ENCODE peak calls at places on chromosome 2, in six cellular contexts. One of them, this sample, is unnamed.

GRCh38 chr2:131153529-131153928 is 48.4 kb downstream of the PLEKHB2 start:
- DNase-seq in HCT116: no peak
- DNase-seq in fibroblast of lung: no peak
- DNase-seq in endothelial cell of umbilical vein: no peak
- DNase-seq in neural progenitor cell: no peak
- DNase-seq in GM23248: no peak
- DNase-seq in this sample: no peak

GRCh38 chr2:148927010-148927409 is 52.0 kb downstream of the KIF5C start:
- DNase-seq in neural progenitor cell: no peak
- DNase-seq in GM23248: no peak
- DNase-seq in endothelial cell of umbilical vein: no peak
- DNase-seq in HCT116: peak; percentile 51
- DNase-seq in fibroblast of lung: no peak
- DNase-seq in this sample: no peak

GRCh38 chr2:230925879-230926765 is 1.1 kb upstream of the GPR55 start:
- DNase-seq in HCT116: no peak
- DNase-seq in endothelial cell of umbilical vein: no peak
- DNase-seq in fibroblast of lung: no peak
- DNase-seq in neural progenitor cell: no peak
- DNase-seq in GM23248: no peak
- DNase-seq in this sample: no peak

GRCh38 chr2:116510117-116510671 is 1304.3 kb upstream of the DDX18 start:
- DNase-seq in neural progenitor cell: peak; percentile 59
- DNase-seq in fibroblast of lung: no peak
- DNase-seq in GM23248: peak; percentile 11
- DNase-seq in HCT116: no peak
- DNase-seq in endothelial cell of umbilical vein: no peak
- DNase-seq in this sample: no peak

GRCh38 chr2:121634354-121635307 is 14.6 kb downstream of the CLASP1 start:
- DNase-seq in GM23248: peak; percentile 52
- DNase-seq in endothelial cell of umbilical vein: peak; percentile 39
- DNase-seq in HCT116: peak; percentile 24
- DNase-seq in fibroblast of lung: peak; percentile 59
- DNase-seq in neural progenitor cell: no peak
- DNase-seq in this sample: no peak

GRCh38 chr2:54392925-54393324 is 63.2 kb upstream of the SPTBN1 start:
- DNase-seq in HCT116: no peak
- DNase-seq in GM23248: no peak
- DNase-seq in fibroblast of lung: no peak
- DNase-seq in neural progenitor cell: no peak
- DNase-seq in endothelial cell of umbilical vein: no peak
- DNase-seq in this sample: no peak

GRCh38 chr2:147641644-147642043 is 203.2 kb upstream of the ACVR2A start:
- DNase-seq in HCT116: no peak
- DNase-seq in endothelial cell of umbilical vein: no peak
- DNase-seq in neural progenitor cell: no peak
- DNase-seq in fibroblast of lung: peak; percentile 49
- DNase-seq in GM23248: peak; percentile 59
- DNase-seq in this sample: no peak

GRCh38 chr2:171958475-171958874 is 36.2 kb downstream of the HAT1 start:
- DNase-seq in GM23248: peak; percentile 78
- DNase-seq in neural progenitor cell: no peak
- DNase-seq in HCT116: no peak
- DNase-seq in fibroblast of lung: peak; percentile 73
- DNase-seq in endothelial cell of umbilical vein: no peak
- DNase-seq in this sample: no peak

GRCh38 chr2:61978522-61978921 is 73.0 kb downstream of the COMMD1 start:
- DNase-seq in HCT116: no peak
- DNase-seq in fibroblast of lung: no peak
- DNase-seq in endothelial cell of umbilical vein: peak; percentile 69
- DNase-seq in neural progenitor cell: no peak
- DNase-seq in GM23248: no peak
- DNase-seq in this sample: no peak

GRCh38 chr2:235616846-235617245 is 123.0 kb downstream of the AGAP1 start:
- DNase-seq in fibroblast of lung: no peak
- DNase-seq in endothelial cell of umbilical vein: no peak
- DNase-seq in GM23248: peak; percentile 79
- DNase-seq in HCT116: no peak
- DNase-seq in neural progenitor cell: no peak
- DNase-seq in this sample: no peak

GRCh38 chr2:207530160-207531023 is 630 bp downstream of the CREB1 start:
- DNase-seq in neural progenitor cell: peak; percentile 86
- DNase-seq in HCT116: no peak
- DNase-seq in GM23248: peak; percentile 61
- DNase-seq in endothelial cell of umbilical vein: peak; percentile 60
- DNase-seq in fibroblast of lung: peak; percentile 25
- DNase-seq in this sample: peak; percentile 65

DNA sequence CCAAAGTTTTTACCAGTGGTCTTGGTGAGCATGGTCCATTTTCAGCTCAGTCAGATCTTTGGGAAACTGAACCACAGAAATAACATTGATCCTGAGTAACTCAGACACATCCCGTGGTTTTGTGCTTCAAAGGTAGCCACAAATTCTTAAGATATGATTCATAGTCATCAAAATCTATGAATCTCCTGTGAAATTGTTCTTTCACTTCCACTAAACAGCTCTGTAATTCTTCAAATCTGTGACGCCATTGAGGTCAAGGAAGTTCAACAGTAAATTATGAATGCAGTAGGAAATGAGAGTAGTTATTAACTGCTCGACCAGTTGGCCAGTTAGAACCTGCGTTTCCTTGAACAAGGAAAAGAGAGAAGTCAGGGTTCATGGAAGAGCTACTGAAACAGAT is 147.2 kb downstream of the IRS1 start:
- DNase-seq in fibroblast of lung: peak; percentile 99
- DNase-seq in endothelial cell of umbilical vein: peak; percentile 11
- DNase-seq in HCT116: peak; percentile 98
- DNase-seq in GM23248: peak; percentile 88
- DNase-seq in neural progenitor cell: no peak
- DNase-seq in this sample: no peak
- H3K9ac ChIP-seq in fibroblast of lung: no peak overlapping the region
- H3K9ac ChIP-seq in endothelial cell of umbilical vein: no peak overlapping the region
- H3K9ac ChIP-seq in HCT116: peak overlapping the region; percentile 69
- H3K9ac ChIP-seq in GM23248: peak overlapping the region; percentile 30
- H3K9ac ChIP-seq in neural progenitor cell: no peak overlapping the region
- H3K9ac ChIP-seq in this sample: no peak overlapping the region

DNA sequence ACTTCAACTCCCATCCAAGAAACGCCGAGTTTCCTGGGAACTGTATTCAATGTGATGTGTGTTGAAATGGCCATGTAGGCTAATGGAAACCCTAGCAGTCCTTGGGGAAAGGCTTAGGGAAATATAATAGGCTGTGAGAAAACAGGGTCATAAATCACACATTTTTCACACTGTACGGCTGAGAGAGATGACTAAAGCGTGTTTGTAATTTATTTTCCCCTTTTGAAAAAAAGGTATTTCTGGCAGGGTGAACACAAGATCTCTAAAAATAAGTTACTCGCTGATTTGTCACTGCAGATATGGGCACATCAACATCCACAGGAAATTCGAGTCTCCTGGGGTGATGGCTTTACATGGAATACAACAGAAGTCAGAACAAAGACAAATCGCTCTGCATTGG is 109.6 kb upstream of the ST6GAL2 start:
- DNase-seq in HCT116: no peak
- DNase-seq in neural progenitor cell: no peak
- DNase-seq in GM23248: peak; percentile 18
- DNase-seq in endothelial cell of umbilical vein: no peak
- DNase-seq in fibroblast of lung: peak; percentile 60
- DNase-seq in this sample: no peak
- TF ChIP-seq EZH2 in HCT116: no peak
- TF ChIP-seq EZH2 in neural progenitor cell: no peak
- TF ChIP-seq EZH2 in GM23248: no peak
- TF ChIP-seq EZH2 in endothelial cell of umbilical vein: no peak
- TF ChIP-seq EZH2 in fibroblast of lung: no peak
- TF ChIP-seq EZH2 in this sample: no peak

DNA sequence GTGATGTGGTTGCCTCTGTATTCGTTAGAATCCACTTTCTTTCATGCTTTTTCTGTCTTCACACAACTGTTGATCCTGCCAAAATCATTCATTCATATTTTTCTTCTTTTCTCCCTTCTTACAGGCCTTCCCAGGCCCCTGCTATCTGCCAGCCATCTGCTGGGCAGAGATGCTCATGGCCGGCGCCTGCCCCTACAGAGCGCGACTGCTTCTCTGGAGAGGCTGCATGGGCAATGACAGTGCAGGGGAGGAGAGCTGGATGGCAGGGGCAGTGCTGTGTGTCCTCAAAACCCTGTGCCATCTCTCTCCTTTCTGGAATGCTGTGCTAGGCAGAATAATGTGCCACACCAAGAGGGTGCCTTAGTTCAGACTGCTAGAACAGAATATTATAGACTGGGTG is 125.2 kb downstream of the INHBB start:
- DNase-seq in HCT116: no peak
- DNase-seq in fibroblast of lung: no peak
- DNase-seq in GM23248: peak; percentile 24
- DNase-seq in neural progenitor cell: no peak
- DNase-seq in endothelial cell of umbilical vein: no peak
- DNase-seq in this sample: no peak
- H3K9ac ChIP-seq in HCT116: no peak overlapping the region
- H3K9ac ChIP-seq in fibroblast of lung: no peak overlapping the region
- H3K9ac ChIP-seq in GM23248: peak overlapping the region; percentile 79
- H3K9ac ChIP-seq in neural progenitor cell: no peak overlapping the region
- H3K9ac ChIP-seq in endothelial cell of umbilical vein: no peak overlapping the region
- H3K9ac ChIP-seq in this sample: no peak overlapping the region

GRCh38 chr2:51032748-51033355 is 920 bp upstream of the NRXN1 start:
- DNase-seq in neural progenitor cell: no peak
- DNase-seq in HCT116: no peak
- DNase-seq in GM23248: no peak
- DNase-seq in endothelial cell of umbilical vein: no peak
- DNase-seq in fibroblast of lung: no peak
- DNase-seq in this sample: no peak

GRCh38 chr2:51027968-51028367 is 4.0 kb downstream of the NRXN1 start:
- DNase-seq in GM23248: no peak
- DNase-seq in neural progenitor cell: no peak
- DNase-seq in endothelial cell of umbilical vein: no peak
- DNase-seq in HCT116: no peak
- DNase-seq in fibroblast of lung: no peak
- DNase-seq in this sample: no peak

GRCh38 chr2:51028829-51029228 is 3.1 kb downstream of the NRXN1 start:
- DNase-seq in neural progenitor cell: no peak
- DNase-seq in GM23248: peak; percentile 2
- DNase-seq in endothelial cell of umbilical vein: no peak
- DNase-seq in HCT116: no peak
- DNase-seq in fibroblast of lung: no peak
- DNase-seq in this sample: no peak

GRCh38 chr2:51027442-51027841 is 4.5 kb downstream of the NRXN1 start:
- DNase-seq in endothelial cell of umbilical vein: no peak
- DNase-seq in fibroblast of lung: no peak
- DNase-seq in neural progenitor cell: no peak
- DNase-seq in HCT116: no peak
- DNase-seq in GM23248: no peak
- DNase-seq in this sample: no peak

DNA sequence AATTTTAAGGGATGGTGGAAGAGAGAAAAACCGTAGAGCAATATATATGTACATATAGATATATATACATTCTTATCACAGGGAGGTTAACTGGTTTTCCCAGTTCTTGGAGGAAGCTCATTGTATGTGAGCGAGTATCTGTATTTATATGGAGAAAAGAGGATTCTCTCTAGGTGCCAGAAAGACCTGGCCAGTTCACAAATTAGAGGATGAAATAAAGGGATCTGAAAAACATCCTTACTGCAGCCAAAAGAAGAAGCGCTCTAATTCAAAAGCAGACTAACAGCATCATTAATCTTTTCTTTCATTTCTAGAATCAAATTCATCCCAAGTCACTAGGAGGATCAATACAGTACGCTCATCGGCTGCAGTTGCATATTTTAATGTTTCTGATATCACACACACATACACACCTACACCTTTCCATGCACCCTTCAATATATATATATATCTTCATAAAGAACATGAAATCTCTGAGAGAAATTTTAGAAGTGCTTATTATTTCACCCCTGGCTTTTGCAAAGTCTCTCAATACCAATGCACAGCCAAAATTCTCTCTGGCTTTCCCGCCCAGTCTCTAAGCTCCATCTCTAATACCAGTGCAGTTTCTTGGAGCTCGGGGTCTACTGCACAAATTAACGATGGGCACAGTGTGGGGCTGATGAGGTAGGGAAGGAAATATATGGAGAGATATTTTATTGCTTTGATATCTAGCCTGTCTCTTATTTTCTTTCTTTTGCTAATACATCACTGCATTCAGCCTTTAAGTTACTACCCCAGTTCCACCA is 734 bp downstream of the NRXN1 start:
- DNase-seq in fibroblast of lung: no peak
- DNase-seq in GM23248: no peak
- DNase-seq in HCT116: no peak
- DNase-seq in endothelial cell of umbilical vein: no peak
- DNase-seq in neural progenitor cell: no peak
- DNase-seq in this sample: no peak
- TF ChIP-seq EZH2 in fibroblast of lung: no peak
- TF ChIP-seq EZH2 in GM23248: no peak
- TF ChIP-seq EZH2 in HCT116: no peak
- TF ChIP-seq EZH2 in endothelial cell of umbilical vein: no peak
- TF ChIP-seq EZH2 in neural progenitor cell: no peak
- TF ChIP-seq EZH2 in this sample: no peak

This sample was measured in DND-41.